ENCODE peak calls at places on chromosomes 5 and 9, in six cellular contexts. P, F, K, E, B and C are unnamed samples.

GRCh38 chr5:76372320-76373054 is 30.6 kb upstream of the IQGAP2 start:
- DNase-seq in P (peak; percentile 95), F (no peak), K (peak; percentile 76), E (no peak), B (no peak), C (no peak)

GRCh38 chr5:1315709-1316587 is 21.1 kb upstream of the TERT start:
- DNase-seq in P (no peak), F (peak; percentile 84), K (peak; percentile 80), E (peak; percentile 28), B (peak; percentile 73), C (peak; percentile 88)

GRCh38 chr5:34474573-34475021 is 181.5 kb upstream of the RAI14 start:
- DNase-seq in P (peak; percentile 77), F (no peak), K (peak; percentile 40), E (peak; percentile 60), B (no peak), C (no peak)

GRCh38 chr5:23631283-23632045 is 124.1 kb downstream of the PRDM9 start:
- DNase-seq in P (peak; percentile 1), F (no peak), K (no peak), E (no peak), B (no peak), C (no peak)

GRCh38 chr9:6382681-6383080 is 30.3 kb upstream of the UHRF2 start:
- DNase-seq in P (peak; percentile 47), F (no peak), K (no peak), E (no peak), B (no peak), C (no peak)

GRCh38 chr9:70805953-70806352 is 315.5 kb downstream of the TRPM3 start:
- DNase-seq in P (no peak), F (no peak), K (no peak), E (peak; percentile 30), B (no peak), C (no peak)

GRCh38 chr5:54997081-54997480 is 11.7 kb upstream of the ESM1 start:
- DNase-seq in P (no peak), F (no peak), K (no peak), E (no peak), B (no peak), C (no peak)

GRCh38 chr9:16352232-16352631 is 518.2 kb downstream of the BNC2 start:
- DNase-seq in P (no peak), F (no peak), K (no peak), E (no peak), B (no peak), C (no peak)

GRCh38 chr5:136025900-136026299 is 2.9 kb upstream of the TGFBI start:
- DNase-seq in P (peak; percentile 51), F (no peak), K (no peak), E (no peak), B (no peak), C (no peak)

GRCh38 chr5:87900419-87900818 is 368.2 kb downstream of the TMEM161B start:
- DNase-seq in P (no peak), F (no peak), K (no peak), E (no peak), B (no peak), C (no peak)

GRCh38 chr5:1039210-1039548 is 30.6 kb downstream of the NKD2 start:
- DNase-seq in P (no peak), F (no peak), K (no peak), E (no peak), B (no peak), C (no peak)

GRCh38 chr9:73162987-73163763 is 11.5 kb downstream of the ANXA1 start:
- DNase-seq in P (no peak), F (no peak), K (no peak), E (peak; percentile 11), B (peak; percentile 12), C (no peak)

GRCh38 chr5:91189480-91190332 is 193.4 kb downstream of the ARRDC3 start:
- DNase-seq in P (peak; percentile 85), F (no peak), K (peak; percentile 3), E (no peak), B (no peak), C (no peak)

GRCh38 chr5:53416144-53416730 is 64.2 kb upstream of the FST start:
- DNase-seq in P (no peak), F (no peak), K (no peak), E (no peak), B (no peak), C (no peak)

GRCh38 chr5:126561908-126562307 is 33.1 kb downstream of the ALDH7A1 start:
- DNase-seq in P (peak; percentile 22), F (no peak), K (no peak), E (no peak), B (no peak), C (no peak)

GRCh38 chr9:107312651-107313050 is 29.6 kb downstream of the RAD23B start:
- DNase-seq in P (peak; percentile 56), F (no peak), K (no peak), E (peak; percentile 58), B (no peak), C (no peak)

GRCh38 chr5:120297621-120298020 is 166.5 kb upstream of the PRR16 start:
- DNase-seq in P (peak; percentile 31), F (no peak), K (no peak), E (no peak), B (no peak), C (no peak)

GRCh38 chr5:60489377-60489776 is 210.6 kb downstream of the DEPDC1B start:
- DNase-seq in P (no peak), F (no peak), K (no peak), E (no peak), B (no peak), C (no peak)

GRCh38 chr9:134987906-134988700 is 70.4 kb upstream of the FCN1 start:
- DNase-seq in P (no peak), F (no peak), K (no peak), E (no peak), B (no peak), C (no peak)

GRCh38 chr5:127967983-127968592 is 115.5 kb upstream of the SLC12A2 start:
- DNase-seq in P (no peak), F (no peak), K (no peak), E (no peak), B (no peak), C (no peak)

DNA sequence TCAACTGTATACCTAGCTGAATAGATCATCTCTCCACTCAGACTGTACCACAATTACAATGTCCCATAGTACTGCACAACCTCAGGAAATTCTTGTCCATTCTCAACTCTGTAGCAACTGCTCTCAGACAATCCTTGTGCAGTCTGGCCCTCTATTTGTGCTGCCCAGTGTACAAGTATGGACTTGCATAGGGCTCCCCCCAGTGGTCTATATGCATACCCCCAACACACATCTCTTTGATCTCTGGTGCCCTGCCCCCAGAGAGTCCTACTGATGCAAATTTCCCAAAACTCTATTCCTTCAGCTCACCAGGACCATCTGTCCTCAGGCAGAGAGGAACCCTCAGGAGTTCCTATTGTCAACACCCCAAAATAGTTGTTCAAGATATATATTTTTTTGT is 205.3 kb downstream of the SLCO4C1 start:
- DNase-seq in P (no peak), F (no peak), K (peak; percentile 77), E (peak; percentile 80), B (peak; percentile 22), C (peak; percentile 21)
- TF ChIP-seq CTCF in P (no peak), F (no peak), K (peak; percentile 81), E (peak; percentile 73), B (peak; percentile 24), C (peak; percentile 52)

GRCh38 chr9:137277329-137278041 is at the start of gene TOR4A:
- DNase-seq in P (peak; percentile 86), F (peak; percentile 96), K (peak; percentile 94), E (peak; percentile 75), B (peak; percentile 72), C (peak; percentile 95)

GRCh38 chr9:137275937-137276756 is 1.4 kb upstream of the TOR4A start:
- DNase-seq in P (no peak), F (peak; percentile 77), K (no peak), E (no peak), B (no peak), C (no peak)

GRCh38 chr9:137276757-137277328 is 683 bp upstream of the TOR4A start:
- DNase-seq in P (peak; percentile 38), F (peak; percentile 83), K (peak; percentile 76), E (peak; percentile 58), B (no peak), C (no peak)

GRCh38 chr9:137273616-137274320 is 3.8 kb upstream of the TOR4A start:
- DNase-seq in P (no peak), F (peak; percentile 70), K (no peak), E (no peak), B (no peak), C (no peak)

DNA sequence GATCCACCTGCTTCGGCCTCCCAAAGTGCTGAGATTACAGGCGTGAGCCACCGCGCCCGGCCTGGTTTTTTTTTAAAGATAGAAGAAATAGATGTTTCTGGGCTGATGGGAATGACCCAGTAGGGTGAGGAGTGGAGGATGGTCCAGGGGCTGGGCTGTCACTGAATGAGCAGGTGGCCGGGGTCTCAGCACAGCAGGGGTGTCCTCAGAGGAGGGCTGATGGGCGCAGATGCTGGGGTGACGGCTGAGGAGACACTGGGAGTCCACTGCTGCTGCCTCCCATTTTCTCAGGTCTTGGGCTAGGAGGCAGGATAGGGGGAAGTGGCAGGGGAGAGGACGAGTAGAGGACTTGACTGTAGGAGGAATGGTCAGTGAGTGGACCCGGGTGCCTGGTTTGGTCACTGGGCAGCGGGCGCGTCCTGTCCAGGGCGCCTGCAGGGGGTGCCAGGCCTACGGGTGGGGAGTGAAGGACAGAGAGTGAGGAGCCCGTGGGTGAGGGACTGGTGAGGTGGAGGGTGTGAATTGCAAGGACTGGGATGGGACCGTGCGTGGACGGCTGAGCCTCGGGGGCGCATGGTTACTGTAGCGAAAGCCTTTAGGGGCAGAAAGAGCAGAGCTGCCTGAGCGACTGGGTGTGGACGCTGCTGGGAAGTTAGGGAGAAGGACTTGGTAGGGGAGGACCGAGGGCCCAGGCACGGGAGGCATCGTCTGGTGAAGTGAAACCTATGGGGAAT is 2.2 kb upstream of the TOR4A start:
- DNase-seq in P (no peak), F (peak; percentile 75), K (no peak), E (no peak), B (no peak), C (no peak)
- TF ChIP-seq CTCF in P (no peak), F (no peak), K (peak; percentile 21), E (no peak), B (no peak), C (no peak)

DNA sequence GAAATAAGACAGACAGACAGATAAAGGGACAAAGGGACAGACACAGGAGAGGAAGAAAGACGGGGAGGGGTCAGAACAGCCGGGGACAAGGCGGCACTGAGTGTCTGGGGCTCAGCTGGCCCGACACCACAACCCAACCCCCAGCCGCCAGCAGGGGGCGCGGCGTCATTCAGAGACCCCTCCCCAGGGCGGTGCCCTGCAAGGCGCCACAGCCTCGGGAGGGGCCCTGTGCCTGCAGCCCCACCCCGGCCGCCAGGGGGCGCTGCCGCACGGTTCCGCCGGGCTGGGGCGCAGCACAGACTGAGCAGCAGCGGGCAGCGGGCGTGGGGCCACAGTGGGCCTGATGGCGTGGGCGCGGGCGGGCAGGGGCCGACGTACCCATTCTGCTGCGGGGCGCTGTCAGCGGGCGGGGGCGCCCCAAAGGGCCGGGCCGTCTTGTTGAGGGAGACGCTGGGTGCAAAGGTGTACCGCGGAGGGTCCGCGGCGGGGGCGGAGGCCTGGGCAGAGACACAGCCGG is 5.9 kb downstream of the PDLIM7 start:
- DNase-seq in P (no peak), F (peak; percentile 81), K (peak; percentile 65), E (peak; percentile 95), B (peak; percentile 60), C (peak; percentile 55)
- TF ChIP-seq CTCF in P (peak; percentile 84), F (peak; percentile 58), K (peak; percentile 83), E (peak; percentile 97), B (peak; percentile 84), C (peak; percentile 44)

DNA sequence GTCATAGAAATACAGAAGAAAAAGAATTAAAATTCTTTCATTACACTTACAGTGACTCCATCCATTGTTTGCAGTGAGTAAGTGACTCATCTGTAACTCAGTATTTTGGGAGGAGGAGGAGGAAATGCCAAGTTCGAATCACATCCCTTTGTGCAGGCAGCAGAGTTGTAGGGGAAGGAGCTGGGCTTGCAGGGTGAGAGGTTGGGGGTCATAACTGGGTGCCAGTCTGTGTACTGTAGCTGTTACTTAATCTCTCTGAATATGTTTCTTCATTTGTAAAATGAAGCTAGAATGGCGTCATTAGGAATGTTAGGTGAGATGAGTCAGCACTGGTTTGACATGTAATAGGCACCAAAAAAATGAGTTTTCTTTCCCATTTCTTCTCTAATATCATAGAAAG is 235.7 kb upstream of the ADAMTSL1 start:
- DNase-seq in P (peak; percentile 71), F (no peak), K (no peak), E (no peak), B (no peak), C (no peak)
- TF ChIP-seq CTCF in P (no peak), F (no peak), K (no peak), E (no peak), B (no peak), C (no peak)